ENCODE peak calls at places on chromosomes 11 and 22, in four cellular contexts. One of them, this sample, is unnamed. For H3K4me1, the result is how much of the 10 kb centered on the place peaks cover.

GRCh38 chr22:31952094-31952401 is 7.7 kb downstream of the YWHAH start:
- DNase-seq in A549: no peak
- DNase-seq in upper lobe of left lung: no peak
- DNase-seq in suprapubic skin: no peak
- DNase-seq in this sample: no peak

GRCh38 chr11:73493838-73494598 is 103.9 kb downstream of the FAM168A start:
- DNase-seq in suprapubic skin: no peak
- DNase-seq in A549: peak
- DNase-seq in upper lobe of left lung: no peak
- DNase-seq in this sample: no peak

GRCh38 chr22:48331691-48332220 is 1495.9 kb downstream of the BRD1 start:
- DNase-seq in suprapubic skin: peak
- DNase-seq in A549: no peak
- DNase-seq in upper lobe of left lung: no peak
- DNase-seq in this sample: no peak

GRCh38 chr11:118277312-118277711 is 13.2 kb upstream of the MPZL2 start:
- DNase-seq in suprapubic skin: no peak
- DNase-seq in upper lobe of left lung: no peak
- DNase-seq in A549: no peak
- DNase-seq in this sample: peak

GRCh38 chr11:61004841-61005240 is 33.4 kb downstream of the CD6 start:
- DNase-seq in A549: no peak
- DNase-seq in suprapubic skin: no peak
- DNase-seq in upper lobe of left lung: no peak
- DNase-seq in this sample: no peak

GRCh38 chr11:69910519-69911309 is 91.5 kb upstream of the FGF3 start:
- DNase-seq in A549: no peak
- DNase-seq in upper lobe of left lung: no peak
- DNase-seq in suprapubic skin: peak
- DNase-seq in this sample: no peak

GRCh38 chr11:83042966-83043711 is 28.6 kb downstream of the RAB30 start:
- DNase-seq in suprapubic skin: no peak
- DNase-seq in A549: peak
- DNase-seq in upper lobe of left lung: no peak
- DNase-seq in this sample: no peak

GRCh38 chr11:121236115-121237001 is 56.2 kb upstream of the SC5D start:
- DNase-seq in A549: no peak
- DNase-seq in upper lobe of left lung: no peak
- DNase-seq in suprapubic skin: no peak
- DNase-seq in this sample: no peak

GRCh38 chr11:606245-606644 is 9.5 kb downstream of the IRF7 start:
- DNase-seq in upper lobe of left lung: peak
- DNase-seq in A549: peak
- DNase-seq in suprapubic skin: peak
- DNase-seq in this sample: no peak

GRCh38 chr22:18031670-18032454 is 7.5 kb upstream of the MICAL3 start:
- DNase-seq in upper lobe of left lung: no peak
- DNase-seq in A549: peak
- DNase-seq in suprapubic skin: peak
- DNase-seq in this sample: no peak

GRCh38 chr11:45238724-45239123 is 47.4 kb downstream of the SYT13 start:
- DNase-seq in suprapubic skin: no peak
- DNase-seq in upper lobe of left lung: no peak
- DNase-seq in A549: peak
- DNase-seq in this sample: no peak

GRCh38 chr11:16114451-16114850 is 241.9 kb downstream of the SOX6 start:
- DNase-seq in A549: no peak
- DNase-seq in suprapubic skin: no peak
- DNase-seq in upper lobe of left lung: no peak
- DNase-seq in this sample: no peak

GRCh38 chr22:29520851-29521250 is 32.7 kb downstream of the THOC5 start:
- DNase-seq in upper lobe of left lung: no peak
- DNase-seq in A549: peak
- DNase-seq in suprapubic skin: no peak
- DNase-seq in this sample: no peak

GRCh38 chr11:829946-830294 is 2.2 kb downstream of the CRACR2B start:
- DNase-seq in upper lobe of left lung: no peak
- DNase-seq in suprapubic skin: no peak
- DNase-seq in A549: no peak
- DNase-seq in this sample: no peak

GRCh38 chr11:10460611-10461275 is 5.7 kb downstream of the AMPD3 start:
- DNase-seq in suprapubic skin: no peak
- DNase-seq in upper lobe of left lung: no peak
- DNase-seq in A549: no peak
- DNase-seq in this sample: no peak

GRCh38 chr11:79088967-79089366 is 351.9 kb downstream of the TENM4 start:
- DNase-seq in upper lobe of left lung: no peak
- DNase-seq in A549: no peak
- DNase-seq in suprapubic skin: no peak
- DNase-seq in this sample: no peak

GRCh38 chr11:115181480-115181879 is 322.7 kb downstream of the CADM1 start:
- DNase-seq in suprapubic skin: no peak
- DNase-seq in A549: no peak
- DNase-seq in upper lobe of left lung: peak
- DNase-seq in this sample: no peak
- TF ChIP-seq POLR2A in suprapubic skin: no peak
- TF ChIP-seq POLR2A in A549: no peak
- TF ChIP-seq POLR2A in upper lobe of left lung: no peak
- TF ChIP-seq POLR2A in this sample: no peak

GRCh38 chr22:19260804-19261203 is 30.7 kb downstream of the CLTCL1 start:
- DNase-seq in A549: no peak
- DNase-seq in suprapubic skin: no peak
- DNase-seq in upper lobe of left lung: no peak
- DNase-seq in this sample: no peak

GRCh38 chr22:19258371-19258770 is 33.1 kb downstream of the CLTCL1 start:
- DNase-seq in upper lobe of left lung: no peak
- DNase-seq in A549: no peak
- DNase-seq in suprapubic skin: no peak
- DNase-seq in this sample: no peak

GRCh38 chr22:19265779-19266178 is 25.7 kb downstream of the CLTCL1 start:
- DNase-seq in upper lobe of left lung: no peak
- DNase-seq in suprapubic skin: no peak
- DNase-seq in A549: no peak
- DNase-seq in this sample: no peak

GRCh38 chr22:19260194-19260593 is 31.3 kb downstream of the CLTCL1 start:
- DNase-seq in A549: no peak
- DNase-seq in upper lobe of left lung: no peak
- DNase-seq in suprapubic skin: no peak
- DNase-seq in this sample: no peak
- TF ChIP-seq EP300 in A549: no peak
- TF ChIP-seq EP300 in upper lobe of left lung: no peak
- TF ChIP-seq EP300 in suprapubic skin: no peak
- TF ChIP-seq EP300 in this sample: no peak

GRCh38 chr11:115895594-115895993 is 391.4 kb upstream of the CADM1 start:
- DNase-seq in upper lobe of left lung: no peak
- DNase-seq in A549: no peak
- DNase-seq in suprapubic skin: no peak
- DNase-seq in this sample: peak
- H3K4me1 ChIP-seq in upper lobe of left lung: under half
- H3K4me1 ChIP-seq in A549: under half
- H3K4me1 ChIP-seq in suprapubic skin: under half
- H3K4me1 ChIP-seq in this sample: under half

DNA sequence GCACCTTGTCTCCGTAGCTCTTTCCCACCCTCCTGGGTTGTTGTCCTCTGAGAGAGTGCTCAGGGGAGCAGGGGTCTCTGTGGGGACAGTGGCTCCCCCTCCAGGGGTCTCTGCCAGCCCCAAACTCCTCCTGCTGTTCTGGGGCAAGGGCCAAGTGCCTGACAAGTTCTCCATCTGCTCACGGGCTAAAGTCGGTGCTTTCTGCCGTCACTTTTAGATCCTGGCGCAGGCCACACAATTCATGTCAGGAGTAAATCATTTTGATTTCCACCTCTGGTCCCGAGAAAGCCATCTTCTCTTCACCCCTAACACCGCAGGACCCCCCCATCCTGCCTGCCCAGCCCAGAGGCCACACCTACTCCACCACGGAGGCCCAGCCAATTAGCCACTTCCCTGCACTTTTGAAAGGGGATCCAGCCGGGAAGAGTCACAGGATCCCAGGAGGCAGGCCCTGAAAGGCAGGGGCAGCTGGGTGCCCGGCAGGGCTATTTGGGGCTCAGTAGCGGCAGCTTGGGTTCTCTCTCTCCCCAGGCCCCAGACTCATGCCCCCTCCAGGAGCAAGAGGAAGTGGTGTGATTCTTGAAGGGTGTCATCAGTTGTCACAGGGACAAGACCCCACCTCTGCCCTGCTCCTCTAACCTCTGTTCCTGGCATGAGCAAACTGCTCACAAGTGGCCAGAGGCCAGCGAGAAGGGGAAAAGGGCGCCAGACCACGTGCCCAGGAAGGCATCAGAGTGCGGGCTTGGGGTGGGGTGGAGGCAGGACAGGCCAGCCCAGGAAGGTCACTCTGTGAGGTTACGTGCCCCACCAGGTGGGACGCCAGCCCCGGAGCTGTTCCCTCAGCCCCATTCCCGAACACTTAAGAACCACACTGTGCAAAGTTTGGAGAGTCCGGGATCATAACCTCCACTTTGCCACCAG is 1.3 kb downstream of the MACROD1 start:
- DNase-seq in A549: no peak
- DNase-seq in upper lobe of left lung: no peak
- DNase-seq in suprapubic skin: no peak
- DNase-seq in this sample: no peak
- TF ChIP-seq POLR2A in A549: no peak
- TF ChIP-seq POLR2A in upper lobe of left lung: no peak
- TF ChIP-seq POLR2A in suprapubic skin: no peak
- TF ChIP-seq POLR2A in this sample: no peak

GRCh38 chr11:34809191-34810106 is 106.7 kb downstream of the APIP start:
- DNase-seq in A549: no peak
- DNase-seq in suprapubic skin: no peak
- DNase-seq in upper lobe of left lung: no peak
- DNase-seq in this sample: peak
- TF ChIP-seq EP300 in A549: no peak
- TF ChIP-seq EP300 in suprapubic skin: no peak
- TF ChIP-seq EP300 in upper lobe of left lung: no peak
- TF ChIP-seq EP300 in this sample: no peak

GRCh38 chr11:57552479-57552878 is 15.0 kb downstream of the UBE2L6 start:
- DNase-seq in A549: no peak
- DNase-seq in suprapubic skin: no peak
- DNase-seq in upper lobe of left lung: no peak
- DNase-seq in this sample: no peak

GRCh38 chr11:57551941-57552340 is 14.5 kb downstream of the SMTNL1 start:
- DNase-seq in A549: no peak
- DNase-seq in upper lobe of left lung: no peak
- DNase-seq in suprapubic skin: no peak
- DNase-seq in this sample: no peak

GRCh38 chr11:57556041-57556440 is 11.4 kb downstream of the UBE2L6 start:
- DNase-seq in upper lobe of left lung: no peak
- DNase-seq in A549: no peak
- DNase-seq in suprapubic skin: no peak
- DNase-seq in this sample: no peak

GRCh38 chr11:57560146-57560545 is 7.3 kb downstream of the UBE2L6 start:
- DNase-seq in upper lobe of left lung: no peak
- DNase-seq in A549: no peak
- DNase-seq in suprapubic skin: no peak
- DNase-seq in this sample: no peak

DNA sequence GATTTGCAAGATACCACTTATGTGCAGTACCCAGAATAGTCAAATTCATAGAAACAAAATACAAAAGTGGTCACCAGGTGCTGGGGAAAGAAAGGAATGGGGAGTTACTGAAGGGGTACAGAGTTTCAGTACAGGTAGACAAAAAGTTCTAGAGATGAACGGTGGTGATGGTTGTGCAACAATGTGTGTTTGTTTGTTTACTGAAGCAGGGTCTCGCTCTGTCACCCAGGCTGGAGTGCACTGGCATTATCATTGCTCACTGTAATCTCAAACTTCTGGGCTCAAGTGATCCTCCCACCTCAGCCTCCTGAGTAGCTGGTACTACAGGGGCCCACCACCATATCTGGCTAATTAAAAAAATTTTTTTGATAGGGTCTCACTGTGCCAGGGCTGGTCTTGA is 12.1 kb downstream of the UBE2L6 start:
- DNase-seq in suprapubic skin: no peak
- DNase-seq in A549: no peak
- DNase-seq in upper lobe of left lung: no peak
- DNase-seq in this sample: no peak
- H3K4me1 ChIP-seq in suprapubic skin: under half
- H3K4me1 ChIP-seq in A549: under half
- H3K4me1 ChIP-seq in upper lobe of left lung: under half
- H3K4me1 ChIP-seq in this sample: under half

DNA sequence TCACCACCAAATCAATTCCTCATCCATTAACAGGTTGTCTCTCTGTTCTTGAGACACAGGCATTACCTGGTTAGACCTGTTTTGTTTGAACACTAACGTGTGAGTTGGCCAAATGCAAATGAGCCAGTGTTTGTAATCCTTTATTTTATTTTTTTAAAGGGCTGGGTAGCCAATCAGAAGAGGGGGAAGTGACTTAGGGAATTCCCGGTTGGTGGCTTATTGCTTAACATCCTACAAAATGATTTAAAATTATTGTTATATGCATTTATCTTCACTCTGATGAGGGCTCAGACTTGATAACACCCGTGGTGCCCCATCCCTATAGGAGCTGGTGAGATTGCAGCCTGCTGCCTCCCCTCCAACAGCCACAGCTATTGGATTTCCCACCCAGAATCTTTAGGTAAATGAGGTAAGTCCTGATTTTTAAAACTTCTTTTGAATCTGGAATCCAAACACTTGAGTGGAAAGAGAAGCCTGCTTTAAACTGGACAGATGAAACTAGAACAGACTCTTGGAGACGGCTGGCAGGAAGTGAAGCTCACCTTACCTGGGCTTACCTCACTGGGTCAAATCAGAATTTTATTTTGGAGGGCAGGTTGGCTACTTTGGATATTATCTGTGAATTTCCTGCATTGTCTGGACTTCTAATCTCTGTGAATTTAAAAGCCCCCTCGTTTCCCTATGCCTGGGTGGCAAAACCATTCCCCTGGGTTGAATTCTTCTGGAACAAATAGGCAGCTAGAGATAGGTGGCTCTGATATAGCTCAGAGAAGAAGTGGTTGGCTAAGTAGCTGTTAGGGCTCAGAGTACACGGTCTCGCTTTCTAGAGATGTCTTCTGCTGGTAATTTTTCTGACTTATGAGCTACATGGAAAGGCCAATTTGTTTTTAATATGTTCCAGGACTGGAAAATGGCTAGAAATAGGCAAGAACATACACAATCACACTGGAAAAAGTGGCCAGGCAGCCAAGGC is at the start of gene EHF:
- DNase-seq in upper lobe of left lung: no peak
- DNase-seq in suprapubic skin: no peak
- DNase-seq in A549: no peak
- DNase-seq in this sample: no peak
- TF ChIP-seq POLR2A in upper lobe of left lung: no peak
- TF ChIP-seq POLR2A in suprapubic skin: no peak
- TF ChIP-seq POLR2A in A549: no peak
- TF ChIP-seq POLR2A in this sample: no peak

DNA sequence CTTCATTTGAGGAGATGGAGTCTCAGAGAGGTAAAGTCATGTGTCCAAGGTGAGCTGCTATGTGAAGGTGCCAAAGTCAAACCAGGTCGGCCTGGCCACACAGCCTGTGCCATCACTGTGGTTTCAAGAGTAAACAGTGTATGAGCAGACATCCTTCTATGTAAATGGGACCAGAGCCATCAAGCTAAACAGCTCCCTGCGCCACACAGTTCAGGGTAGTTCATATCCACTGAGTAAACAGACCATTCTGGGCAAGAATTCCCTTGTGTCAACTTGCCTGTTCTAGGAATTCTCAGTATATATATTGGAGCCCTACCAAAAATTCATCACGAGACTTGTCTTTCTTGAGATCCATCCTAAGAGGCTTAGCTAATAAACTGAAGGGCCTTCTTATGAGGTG is 77.5 kb downstream of the AMOTL1 start:
- DNase-seq in A549: peak
- DNase-seq in upper lobe of left lung: no peak
- DNase-seq in suprapubic skin: no peak
- DNase-seq in this sample: no peak
- TF ChIP-seq EP300 in A549: no peak
- TF ChIP-seq EP300 in upper lobe of left lung: no peak
- TF ChIP-seq EP300 in suprapubic skin: no peak
- TF ChIP-seq EP300 in this sample: peak